ENCODE peak calls at places on chromosome 14, in five cellular contexts. P is A549, V is K562, K is upper lobe of left lung, J is GM12878. U is an unnamed sample.

GRCh38 chr14:72401632-72402428 is 469.6 kb downstream of the RGS6 start:
- ATAC-seq in K (no peak), P (no peak), V (no peak), J (no peak), U (no peak)

GRCh38 chr14:95862243-95862642 is 14.4 kb upstream of the TUNAR start:
- ATAC-seq in V (no peak), K (no peak), P (no peak), J (no peak), U (no peak)

GRCh38 chr14:22813145-22813544 is 2.1 kb downstream of the SLC7A7 start:
- ATAC-seq in K (no peak), V (no peak), J (peak; percentile 16), P (no peak), U (no peak)

GRCh38 chr14:38107216-38107631 is 100.5 kb upstream of the SSTR1 start:
- ATAC-seq in P (no peak), V (no peak), K (no peak), J (peak; percentile 61), U (no peak)

GRCh38 chr14:93960108-93960475 is 16.3 kb downstream of the ASB2 start:
- ATAC-seq in K (no peak), P (no peak), V (no peak), J (no peak), U (no peak)

GRCh38 chr14:70919774-70920173 is 12.5 kb downstream of the PCNX1 start:
- ATAC-seq in J (no peak), V (no peak), P (no peak), K (peak; percentile 17), U (no peak)

GRCh38 chr14:69673578-69674305 is 62.3 kb downstream of the SUSD6 start:
- ATAC-seq in K (peak; percentile 33), V (peak; percentile 66), P (peak; percentile 50), J (peak; percentile 46), U (peak; percentile 28)

GRCh38 chr14:31229638-31230229 is 22.1 kb upstream of the HECTD1 start:
- ATAC-seq in V (peak; percentile 98), K (peak; percentile 98), P (peak; percentile 99), J (no peak), U (peak; percentile 97)

GRCh38 chr14:97554597-97554996 is 757.4 kb downstream of the VRK1 start:
- ATAC-seq in V (no peak), J (no peak), K (no peak), P (no peak), U (no peak)

GRCh38 chr14:99099051-99099787 is 172.8 kb downstream of the BCL11B start:
- ATAC-seq in P (no peak), J (no peak), K (peak; percentile 15), V (no peak), U (no peak)

GRCh38 chr14:93947282-93947681 is 20.1 kb downstream of the FAM181A start:
- ATAC-seq in P (no peak), K (no peak), V (peak; percentile 67), J (no peak), U (no peak)

GRCh38 chr14:68466491-68466977 is 326.3 kb downstream of the ZFP36L1 start:
- ATAC-seq in P (peak; percentile 83), J (no peak), K (peak; percentile 80), V (no peak), U (peak; percentile 89)

GRCh38 chr14:64973826-64974225 is 1.7 kb upstream of the RAB15 start:
- ATAC-seq in V (no peak), P (no peak), J (no peak), K (no peak), U (no peak)
- TF ChIP-seq EP300 in V (no peak), P (no peak), J (no peak), K (no peak), U (no peak)

GRCh38 chr14:33254876-33255275 is 316.2 kb downstream of the NPAS3 start:
- ATAC-seq in J (no peak), K (no peak), V (no peak), P (no peak), U (no peak)
- TF ChIP-seq EP300 in J (no peak), K (no peak), V (no peak), P (no peak), U (no peak)

DNA sequence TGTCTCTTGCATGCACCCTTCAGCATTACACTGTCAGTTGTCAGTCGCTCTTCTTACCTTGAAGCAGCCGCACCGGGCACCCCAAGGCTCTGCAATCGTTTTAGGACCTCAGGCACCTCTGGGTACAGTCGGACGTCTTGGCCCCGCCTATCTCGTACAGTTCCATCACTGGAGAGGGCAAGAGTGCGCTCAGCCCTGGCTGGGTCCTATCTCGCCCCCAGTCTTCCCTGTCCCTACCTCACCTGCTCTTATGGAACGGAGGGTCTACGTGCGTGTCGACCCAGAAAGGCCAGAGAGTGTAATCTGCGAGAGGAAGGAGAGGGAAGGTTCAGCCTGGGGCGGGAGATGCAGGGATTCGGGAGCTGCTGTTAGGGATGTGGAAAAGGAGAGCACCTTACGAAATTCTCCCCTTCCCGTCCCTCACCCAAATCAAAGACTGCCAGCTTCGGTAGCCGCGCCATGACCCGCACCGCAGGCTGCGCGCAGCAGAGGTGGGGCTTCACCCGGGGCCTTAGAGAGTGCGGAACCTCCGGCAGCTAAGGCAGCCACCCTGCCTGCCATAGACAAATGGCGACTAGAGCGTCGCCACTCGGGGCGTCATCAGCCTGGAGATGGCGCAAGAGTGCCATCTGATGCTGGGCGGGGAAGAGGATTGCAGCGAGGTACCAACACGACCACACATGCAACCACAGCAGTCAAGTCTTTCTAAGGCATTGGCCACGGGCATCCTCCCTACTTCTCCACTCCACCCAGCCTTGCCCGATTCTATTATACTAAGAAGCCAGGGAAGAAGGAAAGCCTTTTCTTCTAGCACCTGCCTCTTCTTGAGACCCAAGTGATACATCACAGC is at the start of gene MDP1:
- ATAC-seq in V (peak; percentile 87), J (peak; percentile 83), P (peak; percentile 84), K (peak; percentile 86), U (peak; percentile 78)
- TF ChIP-seq EP300 in V (peak; percentile 38), J (peak; percentile 8), P (no peak), K (no peak), U (no peak)

DNA sequence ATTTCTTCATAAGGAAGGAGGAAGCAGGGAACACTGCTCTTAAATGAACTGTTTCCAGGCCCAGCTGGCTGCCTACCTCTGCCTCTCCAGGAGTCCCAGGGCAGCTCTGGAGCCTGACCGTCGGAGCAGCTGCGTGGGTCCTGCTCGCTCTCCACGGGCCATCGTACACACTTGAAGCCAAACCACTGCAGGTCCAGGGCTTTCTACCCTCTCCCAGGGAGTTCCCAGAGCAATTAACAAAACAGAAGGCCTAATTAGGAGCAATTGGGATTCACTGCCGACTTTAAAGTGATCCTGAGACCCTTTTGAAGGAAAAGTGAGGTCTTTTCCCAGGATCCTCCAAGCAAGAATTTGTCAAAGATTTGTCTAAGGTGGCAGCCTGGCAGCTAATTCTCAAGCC is 76.9 kb downstream of the OTX2 start:
- ATAC-seq in J (no peak), P (no peak), V (no peak), K (no peak), U (no peak)
- TF ChIP-seq EP300 in J (no peak), P (no peak), V (no peak), K (no peak), U (no peak)

GRCh38 chr14:89912667-89913211 is 41.8 kb downstream of the EFCAB11 start:
- ATAC-seq in J (no peak), V (no peak), P (peak; percentile 91), K (peak; percentile 94), U (peak; percentile 85)
- TF ChIP-seq EP300 in J (no peak), V (no peak), P (no peak), K (no peak), U (no peak)

DNA sequence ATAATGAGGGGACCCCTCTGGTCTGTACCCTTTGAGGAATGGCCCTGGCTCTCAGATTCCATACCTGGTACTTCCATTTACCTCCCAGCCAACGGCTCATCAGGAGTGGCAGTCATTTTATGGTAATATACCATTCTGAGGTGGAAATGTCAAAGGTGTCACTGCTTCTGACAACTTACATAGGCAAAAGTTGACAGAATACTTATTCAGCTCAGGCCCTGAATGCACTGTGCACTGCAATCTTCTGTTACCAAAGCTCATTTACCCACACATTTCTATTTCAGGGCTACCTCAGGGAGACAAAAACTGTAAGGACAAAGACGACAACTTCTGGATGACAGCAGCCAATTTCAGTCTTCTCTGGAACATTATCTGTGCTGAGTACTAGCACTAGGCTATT is 212.2 kb upstream of the TMEM260 start:
- ATAC-seq in J (no peak), P (no peak), K (no peak), V (no peak), U (no peak)
- TF ChIP-seq EP300 in J (no peak), P (no peak), K (no peak), V (no peak), U (no peak)